ENCODE peak calls at places on chromosomes 12 and 14, in seven cellular contexts. X is mesendoderm, M is neuronal stem cell, G is H1, F is mesenchymal stem cell, K is H9, O is trophoblast cell. R is an unnamed sample.

GRCh38 chr14:46378248-46378647 is 273.3 kb downstream of the RPL10L start:
- DNase-seq in F (no peak), K (no peak), G (no peak), M (no peak), X (no peak), O (no peak), R (no peak)

GRCh38 chr12:1805441-1806081 is 14.8 kb upstream of the LRTM2 start:
- DNase-seq in F (no peak), O (no peak), K (no peak), G (no peak), X (no peak), M (no peak), R (no peak)

GRCh38 chr12:34389378-34390170 is 367.3 kb downstream of the ALG10 start:
- DNase-seq in O (no peak), F (no peak), K (no peak), X (no peak), G (no peak), M (no peak), R (no peak)

GRCh38 chr12:98399532-98399931 is 115.9 kb upstream of the TMPO start:
- DNase-seq in K (peak; percentile 76), F (peak; percentile 78), O (no peak), G (no peak), M (no peak), X (peak; percentile 91), R (peak; percentile 78)

GRCh38 chr14:32611752-32612151 is 282.7 kb downstream of the AKAP6 start:
- DNase-seq in F (peak; percentile 89), G (no peak), K (no peak), M (no peak), O (no peak), X (no peak), R (peak; percentile 80)

GRCh38 chr12:113134521-113134951 is 1.0 kb downstream of the RASAL1 start:
- DNase-seq in X (no peak), M (no peak), K (no peak), O (no peak), G (no peak), F (no peak), R (no peak)

GRCh38 chr12:115433014-115433634 is 749.1 kb upstream of the TBX3 start:
- DNase-seq in O (no peak), M (no peak), F (no peak), K (peak; percentile 66), G (no peak), X (peak; percentile 69), R (no peak)

GRCh38 chr12:26193539-26193938 is 1.8 kb upstream of the SSPN start:
- DNase-seq in M (no peak), X (no peak), F (no peak), G (no peak), K (no peak), O (no peak), R (no peak)

GRCh38 chr14:96189288-96189711 is 15.3 kb upstream of the BDKRB2 start:
- DNase-seq in O (no peak), F (peak; percentile 53), G (no peak), K (no peak), M (no peak), X (no peak), R (peak; percentile 97)

GRCh38 chr12:116465892-116466291 is 93.3 kb upstream of the MAP1LC3B2 start:
- DNase-seq in X (peak; percentile 72), O (no peak), F (no peak), G (no peak), M (no peak), K (no peak), R (no peak)

GRCh38 chr14:69647216-69647615 is 35.8 kb downstream of the SUSD6 start:
- DNase-seq in X (no peak), F (no peak), G (no peak), M (no peak), O (no peak), K (no peak), R (peak; percentile 43)
- H3K4me1 ChIP-seq in X (peaks cover 12% of the 10 kb centered on the region), F (peaks cover 7% of the 10 kb centered on the region), G (peaks cover 14% of the 10 kb centered on the region), M (peaks cover 15% of the 10 kb centered on the region), O (peaks cover 7% of the 10 kb centered on the region), K (no peaks in the 10 kb centered on the region), R (peaks cover 33% of the 10 kb centered on the region)

DNA sequence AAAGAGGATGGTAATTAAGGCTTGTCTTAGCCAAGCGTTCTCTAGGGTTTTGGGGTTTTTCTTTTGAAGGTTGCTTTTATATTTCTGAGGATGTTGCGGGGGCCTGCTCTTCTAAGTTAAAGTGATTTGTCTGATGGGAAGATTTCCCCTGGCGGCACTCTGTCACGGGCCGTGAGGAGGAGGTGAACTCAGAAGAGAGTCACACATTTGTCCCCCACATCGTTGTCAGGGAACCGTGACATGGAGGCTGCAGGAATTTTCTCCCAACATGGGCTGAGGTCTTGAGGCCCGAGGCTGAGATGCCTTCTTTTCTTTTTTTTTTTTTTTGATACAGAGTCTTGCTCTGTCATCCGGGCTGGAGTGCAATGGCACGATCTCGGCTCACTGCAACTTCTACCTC is 71.5 kb downstream of the ADGRD1 start:
- DNase-seq in F (no peak), M (no peak), K (no peak), O (no peak), X (no peak), G (no peak), R (no peak)
- H2BK5ac ChIP-seq in F (no peak overlapping the region), M (no peak overlapping the region), K (no peak overlapping the region), O (no peak overlapping the region), X (no peak overlapping the region), G (no peak overlapping the region), R (no peak overlapping the region)

GRCh38 chr12:5014269-5014668 is 29.4 kb upstream of the KCNA5 start:
- DNase-seq in G (no peak), M (no peak), K (no peak), O (no peak), F (no peak), X (no peak), R (peak; percentile 3)
- H3K4me1 ChIP-seq in G (no peaks in the 10 kb centered on the region), M (peaks cover 5% of the 10 kb centered on the region), K (no peaks in the 10 kb centered on the region), O (no peaks in the 10 kb centered on the region), F (no peaks in the 10 kb centered on the region), X (no peaks in the 10 kb centered on the region), R (no peaks in the 10 kb centered on the region)

DNA sequence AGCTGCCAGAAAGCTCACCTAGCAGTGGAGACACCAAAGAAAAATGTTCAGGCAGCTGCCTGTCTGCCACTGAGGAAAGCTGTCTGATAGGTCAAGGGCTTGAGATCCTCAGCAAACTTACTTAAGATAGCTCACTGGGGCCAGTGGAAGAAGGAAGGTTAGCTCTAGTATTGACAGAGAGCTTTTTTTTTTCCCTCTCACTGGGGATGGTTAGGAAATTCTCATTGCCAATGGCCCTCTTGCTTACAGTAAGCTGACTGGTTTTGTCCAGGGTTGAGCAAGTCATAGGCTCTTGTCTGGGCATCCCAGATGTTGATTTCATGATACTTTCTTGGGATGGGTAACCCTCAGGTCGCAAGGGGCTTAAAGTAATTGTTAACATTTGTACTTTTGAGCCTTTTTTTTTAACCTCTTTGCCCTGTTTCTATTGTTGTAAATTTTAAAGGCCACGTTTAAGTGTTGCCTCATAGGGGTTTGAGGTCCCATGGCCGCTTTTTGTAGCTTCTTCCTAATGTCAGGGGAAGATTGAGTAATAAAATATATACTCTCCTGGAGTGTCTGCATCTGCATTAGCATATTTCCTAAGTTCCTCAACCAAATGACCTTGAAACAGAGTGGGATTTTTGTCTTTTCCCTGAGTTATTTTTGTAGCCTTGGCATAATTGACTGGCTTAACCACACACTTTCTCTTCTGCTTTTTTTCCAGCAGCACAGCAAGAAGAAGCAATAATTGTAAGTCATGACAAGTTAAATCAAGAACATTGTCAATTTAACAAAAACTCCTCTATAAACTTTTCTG is 716.0 kb downstream of the LRFN5 start:
- DNase-seq in O (no peak), G (no peak), K (no peak), F (no peak), X (no peak), M (no peak), R (no peak)
- H2BK5ac ChIP-seq in O (no peak overlapping the region), G (no peak overlapping the region), K (no peak overlapping the region), F (no peak overlapping the region), X (no peak overlapping the region), M (no peak overlapping the region), R (no peak overlapping the region)

DNA sequence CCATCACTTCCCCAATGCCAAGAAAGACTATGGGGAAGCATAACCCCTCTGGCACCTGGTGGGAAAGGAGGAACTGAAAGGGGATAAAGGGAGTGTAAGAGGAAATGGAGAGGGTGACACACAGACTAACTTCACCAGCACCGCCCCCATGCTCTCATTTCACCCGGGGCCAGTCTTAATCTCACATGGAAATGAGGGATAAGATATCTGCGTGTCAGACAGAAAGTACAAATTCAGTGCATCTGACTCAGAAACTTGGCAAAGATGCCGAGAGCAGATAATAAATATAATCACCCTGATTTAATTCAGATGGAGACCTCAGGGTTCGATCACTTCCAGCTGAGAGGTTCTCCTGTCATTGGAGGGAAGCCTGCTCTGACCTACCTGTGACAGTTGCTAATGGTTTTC is 191.6 kb downstream of the DUSP6 start:
- DNase-seq in F (peak; percentile 76), X (peak; percentile 46), M (no peak), O (peak; percentile 83), G (no peak), K (no peak), R (peak; percentile 88)
- H3K4me1 ChIP-seq in F (no peaks in the 10 kb centered on the region), X (no peaks in the 10 kb centered on the region), M (peaks cover 3% of the 10 kb centered on the region), O (no peaks in the 10 kb centered on the region), G (no peaks in the 10 kb centered on the region), K (peaks cover 1% of the 10 kb centered on the region), R (peaks cover 6% of the 10 kb centered on the region)

GRCh38 chr14:103361868-103362267 is 23.3 kb upstream of the MARK3 start:
- DNase-seq in O (peak; percentile 84), K (no peak), M (no peak), X (no peak), G (no peak), F (peak; percentile 88), R (peak; percentile 99)
- H2BK5ac ChIP-seq in O (no peak overlapping the region), K (no peak overlapping the region), M (no peak overlapping the region), X (no peak overlapping the region), G (peak overlapping the region; percentile 5), F (no peak overlapping the region), R (peak overlapping the region; percentile 96)

GRCh38 chr12:124315316-124315924 is 20.5 kb downstream of the RFLNA start:
- DNase-seq in X (no peak), F (no peak), M (no peak), O (no peak), G (no peak), K (no peak), R (no peak)
- H3K4me1 ChIP-seq in X (peaks cover 24% of the 10 kb centered on the region), F (peaks cover 3% of the 10 kb centered on the region), M (peaks cover 3% of the 10 kb centered on the region), O (no peaks in the 10 kb centered on the region), G (peaks cover 6% of the 10 kb centered on the region), K (peaks cover 3% of the 10 kb centered on the region), R (no peaks in the 10 kb centered on the region)

GRCh38 chr14:39060818-39061437 is 42.1 kb downstream of the SEC23A start:
- DNase-seq in M (no peak), X (no peak), G (no peak), F (no peak), O (no peak), K (no peak), R (no peak)
- H2BK5ac ChIP-seq in M (no peak overlapping the region), X (no peak overlapping the region), G (no peak overlapping the region), F (no peak overlapping the region), O (no peak overlapping the region), K (no peak overlapping the region), R (no peak overlapping the region)